ENCODE peak calls at places on chromosome 10, in six cellular contexts. One of them, this sample, is unnamed.

GRCh38 chr10:69160809-69161225 is 19.2 kb upstream of the SUPV3L1 start:
- DNase-seq in foreskin keratinocyte: no peak
- DNase-seq in astrocyte: peak
- DNase-seq in uterus: no peak
- DNase-seq in stomach: no peak
- DNase-seq in WERI-Rb-1: no peak
- DNase-seq in this sample: no peak

GRCh38 chr10:107451047-107451446 is 286.5 kb upstream of the SORCS1 start:
- DNase-seq in astrocyte: no peak
- DNase-seq in stomach: no peak
- DNase-seq in foreskin keratinocyte: no peak
- DNase-seq in uterus: no peak
- DNase-seq in WERI-Rb-1: no peak
- DNase-seq in this sample: no peak

GRCh38 chr10:112246-112645 is 23.0 kb upstream of the ZMYND11 start:
- DNase-seq in WERI-Rb-1: no peak
- DNase-seq in foreskin keratinocyte: peak
- DNase-seq in uterus: no peak
- DNase-seq in stomach: no peak
- DNase-seq in astrocyte: peak
- DNase-seq in this sample: peak

GRCh38 chr10:99292159-99292558 is 37.0 kb upstream of the CNNM1 start:
- DNase-seq in uterus: no peak
- DNase-seq in stomach: no peak
- DNase-seq in astrocyte: peak
- DNase-seq in foreskin keratinocyte: peak
- DNase-seq in WERI-Rb-1: no peak
- DNase-seq in this sample: peak

GRCh38 chr10:21336476-21337170 is 188.9 kb downstream of the SKIDA1 start:
- DNase-seq in stomach: no peak
- DNase-seq in uterus: peak
- DNase-seq in foreskin keratinocyte: peak
- DNase-seq in WERI-Rb-1: no peak
- DNase-seq in astrocyte: peak
- DNase-seq in this sample: peak

GRCh38 chr10:8233049-8233448 is 178.6 kb downstream of the GATA3 start:
- DNase-seq in astrocyte: no peak
- DNase-seq in uterus: no peak
- DNase-seq in WERI-Rb-1: no peak
- DNase-seq in stomach: no peak
- DNase-seq in foreskin keratinocyte: no peak
- DNase-seq in this sample: no peak

GRCh38 chr10:72688208-72688651 is 3.7 kb upstream of the MCU start:
- DNase-seq in astrocyte: peak
- DNase-seq in foreskin keratinocyte: peak
- DNase-seq in stomach: no peak
- DNase-seq in WERI-Rb-1: no peak
- DNase-seq in uterus: no peak
- DNase-seq in this sample: peak

GRCh38 chr10:126101744-126102143 is 205.4 kb downstream of the FANK1 start:
- DNase-seq in stomach: no peak
- DNase-seq in foreskin keratinocyte: no peak
- DNase-seq in astrocyte: no peak
- DNase-seq in uterus: no peak
- DNase-seq in WERI-Rb-1: no peak
- DNase-seq in this sample: no peak

GRCh38 chr10:80502621-80503583 is 34.8 kb upstream of the SH2D4B start:
- DNase-seq in foreskin keratinocyte: peak
- DNase-seq in stomach: peak
- DNase-seq in WERI-Rb-1: no peak
- DNase-seq in astrocyte: no peak
- DNase-seq in uterus: no peak
- DNase-seq in this sample: no peak

GRCh38 chr10:118955531-118956252 is 73.8 kb upstream of the NANOS1 start:
- DNase-seq in foreskin keratinocyte: no peak
- DNase-seq in astrocyte: no peak
- DNase-seq in stomach: peak
- DNase-seq in uterus: no peak
- DNase-seq in WERI-Rb-1: no peak
- DNase-seq in this sample: no peak

DNA sequence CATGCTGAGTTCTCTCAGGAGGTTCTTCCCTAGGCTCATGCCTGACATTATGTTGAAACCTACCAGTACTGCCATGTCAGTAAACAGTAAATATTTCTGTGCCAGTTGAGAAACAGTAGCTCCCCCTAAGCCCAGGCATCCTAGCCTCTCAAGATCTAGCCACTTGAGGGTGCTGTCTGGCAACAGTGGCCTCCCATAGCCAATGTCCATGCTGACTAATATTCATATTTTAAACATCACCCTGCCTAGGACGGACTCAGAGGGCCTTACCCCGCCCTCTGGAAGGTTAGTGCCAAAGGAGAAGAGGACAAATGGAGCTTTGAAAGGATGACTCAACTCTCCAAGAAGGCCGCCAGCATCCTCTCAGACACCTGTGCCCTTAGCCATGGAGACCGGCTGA is 7.7 kb downstream of the ACSM6 start:
- DNase-seq in WERI-Rb-1: no peak
- DNase-seq in uterus: no peak
- DNase-seq in foreskin keratinocyte: peak
- DNase-seq in stomach: no peak
- DNase-seq in astrocyte: peak
- DNase-seq in this sample: peak
- TF ChIP-seq CTCF in WERI-Rb-1: no peak
- TF ChIP-seq CTCF in uterus: no peak
- TF ChIP-seq CTCF in foreskin keratinocyte: peak
- TF ChIP-seq CTCF in stomach: no peak
- TF ChIP-seq CTCF in astrocyte: peak
- TF ChIP-seq CTCF in this sample: no peak

DNA sequence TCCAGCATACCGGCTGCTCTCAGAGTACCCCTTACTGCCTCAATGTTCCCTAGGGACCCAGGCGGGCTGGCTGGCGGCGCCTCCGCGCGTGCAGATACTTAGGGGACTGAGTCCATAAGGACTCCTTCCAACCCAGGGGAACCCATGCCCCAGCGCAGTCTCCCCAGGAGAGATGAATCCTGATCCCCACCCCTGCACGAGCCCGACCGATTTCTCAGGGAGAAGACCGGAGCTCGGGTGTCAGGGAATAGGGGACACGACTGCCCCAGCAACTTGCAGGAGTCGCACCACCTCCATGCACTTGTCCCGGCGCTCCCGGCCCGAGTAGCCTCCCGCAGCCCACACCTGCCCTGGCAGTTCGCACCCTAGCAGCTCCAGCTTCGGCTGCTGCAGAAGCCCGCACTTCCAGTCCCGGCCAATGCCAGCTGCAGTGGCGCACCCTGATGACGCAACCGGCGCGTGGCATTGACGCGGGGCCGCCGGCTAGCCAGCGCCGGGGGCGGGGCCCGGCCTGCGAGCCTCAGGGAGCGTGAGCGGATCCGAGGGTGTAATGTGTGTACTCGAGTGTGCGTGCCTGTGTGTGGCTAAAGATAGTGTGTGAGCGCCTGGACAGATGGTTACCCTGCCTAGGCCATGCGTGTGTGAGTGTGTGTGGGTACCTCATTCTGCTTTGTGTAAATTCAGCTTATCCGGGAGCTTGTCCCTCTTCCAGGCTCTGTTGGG is at the start of gene GPAM:
- DNase-seq in foreskin keratinocyte: peak
- DNase-seq in uterus: peak
- DNase-seq in astrocyte: peak
- DNase-seq in WERI-Rb-1: peak
- DNase-seq in stomach: peak
- DNase-seq in this sample: peak
- H3K27ac ChIP-seq in foreskin keratinocyte: peak
- H3K27ac ChIP-seq in uterus: peak
- H3K27ac ChIP-seq in astrocyte: peak
- H3K27ac ChIP-seq in WERI-Rb-1: peak
- H3K27ac ChIP-seq in stomach: peak
- H3K27ac ChIP-seq in this sample: peak

GRCh38 chr10:78424721-78425120 is 391.1 kb downstream of the RPS24 start:
- DNase-seq in foreskin keratinocyte: no peak
- DNase-seq in WERI-Rb-1: no peak
- DNase-seq in stomach: no peak
- DNase-seq in uterus: no peak
- DNase-seq in astrocyte: no peak
- DNase-seq in this sample: peak
- TF ChIP-seq CTCF in foreskin keratinocyte: no peak
- TF ChIP-seq CTCF in WERI-Rb-1: peak
- TF ChIP-seq CTCF in stomach: no peak
- TF ChIP-seq CTCF in uterus: no peak
- TF ChIP-seq CTCF in astrocyte: peak
- TF ChIP-seq CTCF in this sample: no peak

DNA sequence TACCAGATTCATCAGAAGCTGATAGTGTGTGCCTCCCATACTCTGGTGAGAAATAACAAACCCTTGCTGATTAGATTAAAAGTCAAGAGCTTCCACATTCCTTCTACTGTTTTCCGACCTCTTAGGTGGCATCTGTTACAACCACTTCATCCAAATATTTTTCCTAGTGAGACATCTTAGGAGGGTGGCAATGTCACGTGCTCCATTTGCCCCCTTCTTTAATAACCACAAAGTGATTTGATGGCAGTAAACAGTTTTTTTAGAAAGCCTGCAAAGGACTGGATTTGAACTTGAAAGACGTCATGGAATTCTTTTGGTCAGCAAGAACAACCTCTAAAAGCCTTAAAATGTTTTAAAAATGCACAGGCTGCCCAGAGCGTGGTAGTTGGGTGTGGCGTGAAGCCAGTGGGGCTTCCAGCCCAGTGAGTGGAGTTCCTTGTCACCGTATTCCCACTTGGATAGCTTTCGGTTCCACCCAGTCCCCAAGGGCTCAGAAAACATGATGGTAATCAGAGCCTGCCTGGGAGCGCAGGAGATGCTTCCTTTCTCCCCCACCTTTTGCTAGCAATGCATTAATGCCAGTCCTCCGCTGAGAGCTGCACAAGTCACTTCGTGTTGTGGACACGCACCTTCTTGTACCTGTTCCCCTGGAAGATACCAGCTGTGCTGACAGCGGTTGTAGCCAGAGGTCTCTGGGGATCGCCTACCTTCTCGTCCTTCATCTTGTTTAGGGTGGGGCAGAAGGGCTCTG is 256.4 kb downstream of the KIAA1217 start:
- DNase-seq in uterus: no peak
- DNase-seq in astrocyte: peak
- DNase-seq in WERI-Rb-1: no peak
- DNase-seq in stomach: peak
- DNase-seq in foreskin keratinocyte: peak
- DNase-seq in this sample: peak
- H3K27ac ChIP-seq in uterus: no peak
- H3K27ac ChIP-seq in astrocyte: peak
- H3K27ac ChIP-seq in WERI-Rb-1: no peak
- H3K27ac ChIP-seq in stomach: peak
- H3K27ac ChIP-seq in foreskin keratinocyte: peak
- H3K27ac ChIP-seq in this sample: peak